ENCODE peak calls at places on chromosomes 7 and 10, in five cellular contexts. J is hepatocyte, D is GM23338, R is OCI-LY7, T is MM.1S. L is an unnamed sample.

GRCh38 chr10:14016942-14017341 is 313.8 kb downstream of the FRMD4A start:
- DNase-seq in T (no peak), J (no peak), D (no peak), R (no peak), L (no peak)

GRCh38 chr7:29102554-29103151 is 43.7 kb downstream of the CPVL start:
- DNase-seq in D (peak), J (peak), T (peak), R (peak), L (peak)

GRCh38 chr7:11726251-11727155 is 105.5 kb downstream of the THSD7A start:
- DNase-seq in J (peak), T (no peak), D (no peak), R (no peak), L (peak)

GRCh38 chr10:13815766-13816165 is 229.0 kb downstream of the PRPF18 start:
- DNase-seq in T (no peak), J (no peak), D (no peak), R (no peak), L (peak)

GRCh38 chr7:4957847-4958476 is 1.0 kb downstream of the MMD2 start:
- DNase-seq in T (no peak), R (no peak), J (no peak), D (no peak), L (no peak)

GRCh38 chr7:44216521-44217030 is 15.8 kb downstream of the YKT6 start:
- DNase-seq in T (no peak), D (no peak), J (no peak), R (no peak), L (no peak)

GRCh38 chr10:73423309-73423708 is 9.5 kb upstream of the ANXA7 start:
- DNase-seq in D (no peak), T (no peak), R (no peak), J (no peak), L (no peak)

GRCh38 chr10:125161570-125162139 is 1.3 kb upstream of the CTBP2 start:
- DNase-seq in D (no peak), T (no peak), R (no peak), J (peak), L (no peak)

GRCh38 chr7:57178768-57179139 is 46.5 kb upstream of the ZNF479 start:
- DNase-seq in R (no peak), J (no peak), D (no peak), T (no peak), L (no peak)

GRCh38 chr10:12107781-12108180 is 21.7 kb upstream of the SEC61A2 start:
- DNase-seq in J (no peak), D (no peak), T (no peak), R (no peak), L (no peak)

GRCh38 chr10:112852308-112852707 is 97.7 kb upstream of the TCF7L2 start:
- DNase-seq in R (no peak), J (no peak), D (no peak), T (no peak), L (no peak)

GRCh38 chr7:103658055-103659010 is 212.3 kb upstream of the SLC26A5 start:
- DNase-seq in D (no peak), R (no peak), T (no peak), J (no peak), L (peak)

GRCh38 chr10:24305551-24306506 is 96.9 kb downstream of the KIAA1217 start:
- DNase-seq in R (no peak), T (no peak), J (no peak), D (no peak), L (no peak)

GRCh38 chr10:5628798-5629788 is 37.3 kb downstream of the ASB13 start:
- DNase-seq in R (peak), J (no peak), T (no peak), D (no peak), L (peak)

GRCh38 chr10:75407716-75408511 is 6.3 kb upstream of the ZNF503 start:
- DNase-seq in J (peak), T (no peak), D (peak), R (no peak), L (peak)

GRCh38 chr10:125283191-125283590 is 122.8 kb upstream of the CTBP2 start:
- DNase-seq in D (peak), T (no peak), R (no peak), J (peak), L (no peak)

GRCh38 chr7:64882341-64883112 is 20.5 kb upstream of the ZNF273 start:
- DNase-seq in R (no peak), J (no peak), T (no peak), D (peak), L (peak)

GRCh38 chr7:72435366-72435765 is 23.2 kb upstream of the CALN1 start:
- DNase-seq in T (no peak), D (peak), R (no peak), J (peak), L (no peak)

GRCh38 chr10:14153570-14154055 is 177.1 kb downstream of the FRMD4A start:
- DNase-seq in D (peak), T (no peak), R (no peak), J (no peak), L (no peak)

GRCh38 chr10:21978191-21978862 is 25.2 kb downstream of the DNAJC1 start:
- DNase-seq in T (no peak), J (no peak), D (peak), R (no peak), L (peak)

GRCh38 chr7:56157238-56157790 is 41.1 kb upstream of the NUPR2 start:
- DNase-seq in J (no peak), T (no peak), R (no peak), D (no peak), L (no peak)

GRCh38 chr7:97013025-97013424 is 7.7 kb downstream of the DLX6 start:
- DNase-seq in R (no peak), T (no peak), D (peak), J (no peak), L (no peak)

GRCh38 chr10:128875955-128876354 is 591.1 kb upstream of the MGMT start:
- DNase-seq in R (no peak), J (peak), D (no peak), T (no peak), L (peak)

GRCh38 chr10:52226448-52226847 is 87.6 kb upstream of the DKK1 start:
- DNase-seq in D (no peak), J (no peak), T (no peak), R (no peak), L (peak)

GRCh38 chr10:74813860-74814259 is 12.5 kb upstream of the KAT6B start:
- DNase-seq in D (peak), T (no peak), R (no peak), J (no peak), L (no peak)

GRCh38 chr10:78301891-78302738 is 268.5 kb downstream of the RPS24 start:
- DNase-seq in T (no peak), R (peak), D (peak), J (peak), L (peak)

GRCh38 chr7:103735377-103735776 is 254.1 kb downstream of the RELN start:
- DNase-seq in T (no peak), R (no peak), J (no peak), D (no peak), L (peak)

GRCh38 chr7:150360682-150361058 is 8.0 kb upstream of the REPIN1 start:
- DNase-seq in R (no peak), D (no peak), J (no peak), T (no peak), L (no peak)

GRCh38 chr7:137903382-137904169 is 56.8 kb upstream of the DGKI start:
- DNase-seq in J (peak), R (peak), T (peak), D (peak), L (peak)

GRCh38 chr10:79051766-79052165 is 17.0 kb upstream of the ZMIZ1 start:
- DNase-seq in J (no peak), T (no peak), D (no peak), R (no peak), L (no peak)

GRCh38 chr7:17985473-17986239 is 42.0 kb downstream of the PRPS1L1 start:
- DNase-seq in D (peak), R (no peak), T (no peak), J (no peak), L (no peak)

GRCh38 chr7:130940326-130940725 is 206.3 kb upstream of the KLF14 start:
- DNase-seq in J (no peak), R (no peak), D (no peak), T (no peak), L (no peak)
- H3K27ac ChIP-seq in J (no peak), R (no peak), D (no peak), T (no peak), L (peak)

DNA sequence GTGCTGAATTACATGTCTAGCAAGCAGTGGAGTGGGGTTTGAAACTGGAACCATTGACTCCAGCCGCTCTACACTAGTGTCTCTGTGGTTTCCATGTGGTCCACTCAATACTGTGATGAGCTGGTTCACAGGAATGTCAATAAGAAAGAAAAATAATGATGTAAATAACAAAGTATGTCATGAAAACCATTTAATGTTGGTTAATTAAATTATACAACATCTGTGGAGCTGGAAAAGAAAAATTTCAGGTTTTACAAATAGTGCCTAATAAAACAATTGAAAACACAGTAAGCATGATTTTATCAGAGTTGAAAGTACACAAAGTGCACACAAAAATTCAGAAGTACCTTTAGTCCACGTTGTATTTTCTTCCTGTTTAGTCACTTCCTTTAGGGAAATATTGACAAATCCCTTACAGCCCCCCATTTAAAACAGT is 28.7 kb upstream of the NAMPT start:
- DNase-seq in D (no peak), J (no peak), R (no peak), T (no peak), L (peak)
- TF ChIP-seq EZH2phosphoT487 in D (no peak), J (no peak), R (no peak), T (no peak), L (no peak)

GRCh38 chr7:148811892-148812291 is 72.2 kb downstream of the EZH2 start:
- DNase-seq in D (no peak), T (no peak), R (no peak), J (no peak), L (no peak)

GRCh38 chr7:148806187-148806586 is 77.9 kb downstream of the EZH2 start:
- DNase-seq in D (no peak), R (no peak), T (no peak), J (no peak), L (no peak)

GRCh38 chr7:148807451-148807850 is 76.6 kb downstream of the EZH2 start:
- DNase-seq in T (no peak), J (no peak), R (no peak), D (no peak), L (no peak)

GRCh38 chr7:148813890-148814289 is 70.2 kb downstream of the EZH2 start:
- DNase-seq in R (no peak), J (no peak), D (no peak), T (no peak), L (no peak)

DNA sequence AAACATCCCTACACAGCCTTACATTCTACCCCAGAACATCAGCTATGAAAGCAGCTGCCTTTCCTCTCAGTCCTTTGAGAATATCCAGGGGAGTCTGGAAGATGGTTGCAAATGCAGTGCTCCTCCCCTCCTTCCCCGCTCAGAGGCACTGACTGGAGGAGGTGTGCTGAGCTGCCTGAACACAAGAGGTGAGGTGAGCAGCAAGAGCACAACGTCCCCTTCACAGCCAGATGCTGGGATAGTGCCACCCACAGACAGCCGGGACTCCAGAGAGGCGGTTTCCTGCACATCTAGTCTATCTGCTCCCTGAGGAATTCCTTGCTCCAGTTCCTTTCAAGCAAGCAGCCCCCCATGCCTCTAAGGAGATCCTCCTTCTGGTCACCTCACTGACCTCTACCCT is 74.2 kb downstream of the EZH2 start:
- DNase-seq in T (no peak), R (no peak), D (peak), J (no peak), L (no peak)
- H3K27ac ChIP-seq in T (no peak), R (no peak), D (no peak), J (no peak), L (no peak)

GRCh38 chr10:46290101-46290884 is 3.5 kb downstream of the ANTXRL start:
- DNase-seq in D (no peak), J (no peak), T (no peak), R (no peak), L (no peak)
- TF ChIP-seq EZH2phosphoT487 in D (no peak), J (no peak), T (no peak), R (no peak), L (no peak)

L was measured in GM23248.